ENCODE peak calls at places on chromosomes 2 and 18, in four cellular contexts. F is lower leg skin; S is CD4-positive, alpha-beta T cell; M is activated CD4-positive, alpha-beta T cell treated with anti-CD3 and anti-CD28 coated beads, Interleukin-2, amount 50 U/mL, for 24 hours. O is an unnamed sample.

GRCh38 chr2:119753930-119754321 is 5.8 kb upstream of the PTPN4 start:
- DNase-seq in M (no peak), F (no peak), S (no peak), O (no peak)

GRCh38 chr2:201357216-201357615 is at the start of gene FLACC1:
- DNase-seq in F (no peak), M (no peak), S (no peak), O (no peak)

GRCh38 chr2:182050333-182050855 is 64.7 kb downstream of the PPP1R1C start:
- DNase-seq in F (no peak), S (no peak), M (no peak), O (no peak)

GRCh38 chr18:2547477-2548087 is 23.7 kb downstream of the METTL4 start:
- DNase-seq in M (no peak), S (no peak), F (no peak), O (no peak)

GRCh38 chr2:183229386-183229785 is 105.1 kb downstream of the NUP35 start:
- DNase-seq in S (no peak), M (no peak), F (no peak), O (no peak)

GRCh38 chr2:84919885-84920580 is 14.6 kb downstream of the TMSB10 start:
- DNase-seq in S (no peak), M (no peak), F (peak), O (no peak)

GRCh38 chr2:231549446-231550239 is 19.4 kb upstream of the NMUR1 start:
- DNase-seq in F (no peak), M (no peak), S (no peak), O (no peak)

GRCh38 chr2:162232611-162233115 is 10.6 kb downstream of the FAP start:
- DNase-seq in M (no peak), F (no peak), S (no peak), O (no peak)

GRCh38 chr2:241967745-241968144 is 98.2 kb downstream of the RTP5 start:
- DNase-seq in M (no peak), F (no peak), S (no peak), O (no peak)

GRCh38 chr18:55549474-55550104 is 38.4 kb downstream of the TCF4 start:
- DNase-seq in S (no peak), F (no peak), M (no peak), O (no peak)

GRCh38 chr18:44896817-44897216 is 216.1 kb downstream of the SETBP1 start:
- DNase-seq in S (no peak), F (no peak), M (no peak), O (no peak)

GRCh38 chr2:105879106-105879797 is 134.5 kb downstream of the NCK2 start:
- DNase-seq in S (no peak), M (no peak), F (no peak), O (no peak)

GRCh38 chr18:74353169-74353775 is 37.6 kb downstream of the C18orf63 start:
- DNase-seq in S (peak), F (peak), M (no peak), O (peak)